ENCODE peak calls at places on chromosomes 12 and 14, in five cellular contexts. One of them, this sample, is unnamed.

GRCh38 chr14:88612981-88613380 is 50.1 kb downstream of the ZC3H14 start:
- DNase-seq in cardiac fibroblast: no peak
- DNase-seq in HCT116: no peak
- DNase-seq in AG04449: no peak
- DNase-seq in left ventricle myocardium inferior: no peak
- DNase-seq in this sample: no peak

GRCh38 chr12:25924535-25925001 is 33.9 kb upstream of the RASSF8 start:
- DNase-seq in cardiac fibroblast: no peak
- DNase-seq in left ventricle myocardium inferior: no peak
- DNase-seq in AG04449: no peak
- DNase-seq in HCT116: no peak
- DNase-seq in this sample: peak; percentile 12

GRCh38 chr12:46101121-46101869 is 110.9 kb upstream of the SCAF11 start:
- DNase-seq in left ventricle myocardium inferior: no peak
- DNase-seq in HCT116: no peak
- DNase-seq in cardiac fibroblast: no peak
- DNase-seq in AG04449: no peak
- DNase-seq in this sample: no peak

GRCh38 chr12:71415336-71416231 is 24.0 kb upstream of the LGR5 start:
- DNase-seq in HCT116: peak; percentile 42
- DNase-seq in cardiac fibroblast: peak; percentile 73
- DNase-seq in left ventricle myocardium inferior: no peak
- DNase-seq in AG04449: no peak
- DNase-seq in this sample: peak; percentile 37

GRCh38 chr14:32473476-32473875 is 144.4 kb downstream of the AKAP6 start:
- DNase-seq in HCT116: no peak
- DNase-seq in left ventricle myocardium inferior: peak; percentile 41
- DNase-seq in cardiac fibroblast: peak; percentile 38
- DNase-seq in AG04449: no peak
- DNase-seq in this sample: peak; percentile 54

GRCh38 chr12:52903285-52903854 is 1.5 kb downstream of the KRT8 start:
- DNase-seq in HCT116: no peak
- DNase-seq in left ventricle myocardium inferior: peak; percentile 76
- DNase-seq in AG04449: no peak
- DNase-seq in cardiac fibroblast: peak; percentile 60
- DNase-seq in this sample: no peak

GRCh38 chr12:91984571-91984970 is 161.1 kb downstream of the BTG1 start:
- DNase-seq in AG04449: no peak
- DNase-seq in cardiac fibroblast: peak; percentile 58
- DNase-seq in left ventricle myocardium inferior: no peak
- DNase-seq in HCT116: no peak
- DNase-seq in this sample: no peak

GRCh38 chr14:77303417-77304156 is 17.1 kb downstream of the POMT2 start:
- DNase-seq in HCT116: peak; percentile 54
- DNase-seq in AG04449: peak; percentile 91
- DNase-seq in left ventricle myocardium inferior: no peak
- DNase-seq in cardiac fibroblast: peak; percentile 98
- DNase-seq in this sample: peak; percentile 56

GRCh38 chr14:49623387-49623786 is 2.8 kb downstream of the MGAT2 start:
- DNase-seq in left ventricle myocardium inferior: no peak
- DNase-seq in AG04449: no peak
- DNase-seq in cardiac fibroblast: no peak
- DNase-seq in HCT116: no peak
- DNase-seq in this sample: no peak

GRCh38 chr14:104199266-104199665 is 60.9 kb downstream of the KIF26A start:
- DNase-seq in left ventricle myocardium inferior: no peak
- DNase-seq in HCT116: no peak
- DNase-seq in cardiac fibroblast: no peak
- DNase-seq in AG04449: no peak
- DNase-seq in this sample: no peak

GRCh38 chr12:75684678-75685620 is 173.5 kb upstream of the KRR1 start:
- DNase-seq in left ventricle myocardium inferior: no peak
- DNase-seq in cardiac fibroblast: peak; percentile 87
- DNase-seq in AG04449: peak; percentile 79
- DNase-seq in HCT116: no peak
- DNase-seq in this sample: no peak

GRCh38 chr12:67077617-67078016 is 191.5 kb upstream of the CAND1 start:
- DNase-seq in AG04449: no peak
- DNase-seq in HCT116: no peak
- DNase-seq in left ventricle myocardium inferior: no peak
- DNase-seq in cardiac fibroblast: peak; percentile 62
- DNase-seq in this sample: no peak

GRCh38 chr12:67091204-67091603 is 178.0 kb upstream of the CAND1 start:
- DNase-seq in AG04449: no peak
- DNase-seq in cardiac fibroblast: no peak
- DNase-seq in HCT116: no peak
- DNase-seq in left ventricle myocardium inferior: no peak
- DNase-seq in this sample: no peak

GRCh38 chr12:15535287-15535895 is 213.1 kb downstream of the PTPRO start:
- DNase-seq in cardiac fibroblast: no peak
- DNase-seq in HCT116: no peak
- DNase-seq in AG04449: no peak
- DNase-seq in left ventricle myocardium inferior: no peak
- DNase-seq in this sample: no peak

GRCh38 chr12:116582610-116583009 is 23.4 kb downstream of the MAP1LC3B2 start:
- DNase-seq in cardiac fibroblast: peak; percentile 66
- DNase-seq in HCT116: no peak
- DNase-seq in left ventricle myocardium inferior: peak; percentile 56
- DNase-seq in AG04449: no peak
- DNase-seq in this sample: no peak

GRCh38 chr12:101655400-101655799 is 42.0 kb upstream of the CHPT1 start:
- DNase-seq in AG04449: no peak
- DNase-seq in HCT116: no peak
- DNase-seq in left ventricle myocardium inferior: no peak
- DNase-seq in cardiac fibroblast: no peak
- DNase-seq in this sample: no peak

GRCh38 chr12:98754095-98754494 is 109.0 kb downstream of the APAF1 start:
- DNase-seq in cardiac fibroblast: peak; percentile 64
- DNase-seq in left ventricle myocardium inferior: no peak
- DNase-seq in HCT116: no peak
- DNase-seq in AG04449: peak; percentile 21
- DNase-seq in this sample: no peak

GRCh38 chr12:26164118-26164517 is 31.3 kb upstream of the SSPN start:
- DNase-seq in left ventricle myocardium inferior: no peak
- DNase-seq in HCT116: no peak
- DNase-seq in cardiac fibroblast: no peak
- DNase-seq in AG04449: no peak
- DNase-seq in this sample: no peak

GRCh38 chr14:31543969-31544799 is 17.0 kb upstream of the NUBPL start:
- DNase-seq in AG04449: no peak
- DNase-seq in left ventricle myocardium inferior: no peak
- DNase-seq in cardiac fibroblast: peak; percentile 32
- DNase-seq in HCT116: peak; percentile 4
- DNase-seq in this sample: no peak

GRCh38 chr12:121379945-121380344 is 20.0 kb upstream of the RNF34 start:
- DNase-seq in AG04449: no peak
- DNase-seq in left ventricle myocardium inferior: no peak
- DNase-seq in cardiac fibroblast: no peak
- DNase-seq in HCT116: no peak
- DNase-seq in this sample: no peak

GRCh38 chr12:128654462-128654861 is 169.3 kb downstream of the SLC15A4 start:
- DNase-seq in HCT116: no peak
- DNase-seq in AG04449: no peak
- DNase-seq in cardiac fibroblast: no peak
- DNase-seq in left ventricle myocardium inferior: no peak
- DNase-seq in this sample: no peak

GRCh38 chr12:69534389-69534822 is 50.9 kb upstream of the CCT2 start:
- DNase-seq in cardiac fibroblast: peak; percentile 99
- DNase-seq in left ventricle myocardium inferior: no peak
- DNase-seq in HCT116: peak; percentile 7
- DNase-seq in AG04449: peak; percentile 97
- DNase-seq in this sample: peak; percentile 96

GRCh38 chr14:93974299-93974698 is 2.1 kb downstream of the ASB2 start:
- DNase-seq in left ventricle myocardium inferior: no peak
- DNase-seq in AG04449: no peak
- DNase-seq in HCT116: no peak
- DNase-seq in cardiac fibroblast: no peak
- DNase-seq in this sample: no peak

GRCh38 chr14:84792722-84793410 is 737.1 kb upstream of the FLRT2 start:
- DNase-seq in AG04449: no peak
- DNase-seq in left ventricle myocardium inferior: no peak
- DNase-seq in HCT116: no peak
- DNase-seq in cardiac fibroblast: no peak
- DNase-seq in this sample: no peak

GRCh38 chr12:76909290-76909689 is 30.5 kb upstream of the CSRP2 start:
- DNase-seq in HCT116: no peak
- DNase-seq in AG04449: no peak
- DNase-seq in left ventricle myocardium inferior: no peak
- DNase-seq in cardiac fibroblast: no peak
- DNase-seq in this sample: no peak

GRCh38 chr12:124375789-124376175 is 80.9 kb downstream of the RFLNA start:
- DNase-seq in left ventricle myocardium inferior: no peak
- DNase-seq in cardiac fibroblast: no peak
- DNase-seq in HCT116: no peak
- DNase-seq in AG04449: no peak
- DNase-seq in this sample: no peak

GRCh38 chr12:124374567-124374966 is 79.7 kb downstream of the RFLNA start:
- DNase-seq in cardiac fibroblast: no peak
- DNase-seq in AG04449: no peak
- DNase-seq in left ventricle myocardium inferior: no peak
- DNase-seq in HCT116: no peak
- DNase-seq in this sample: no peak

GRCh38 chr12:124376435-124376834 is 81.5 kb downstream of the RFLNA start:
- DNase-seq in AG04449: no peak
- DNase-seq in cardiac fibroblast: no peak
- DNase-seq in HCT116: no peak
- DNase-seq in left ventricle myocardium inferior: no peak
- DNase-seq in this sample: no peak

GRCh38 chr12:124374147-124374546 is 79.3 kb downstream of the RFLNA start:
- DNase-seq in AG04449: no peak
- DNase-seq in cardiac fibroblast: no peak
- DNase-seq in left ventricle myocardium inferior: no peak
- DNase-seq in HCT116: no peak
- DNase-seq in this sample: no peak

DNA sequence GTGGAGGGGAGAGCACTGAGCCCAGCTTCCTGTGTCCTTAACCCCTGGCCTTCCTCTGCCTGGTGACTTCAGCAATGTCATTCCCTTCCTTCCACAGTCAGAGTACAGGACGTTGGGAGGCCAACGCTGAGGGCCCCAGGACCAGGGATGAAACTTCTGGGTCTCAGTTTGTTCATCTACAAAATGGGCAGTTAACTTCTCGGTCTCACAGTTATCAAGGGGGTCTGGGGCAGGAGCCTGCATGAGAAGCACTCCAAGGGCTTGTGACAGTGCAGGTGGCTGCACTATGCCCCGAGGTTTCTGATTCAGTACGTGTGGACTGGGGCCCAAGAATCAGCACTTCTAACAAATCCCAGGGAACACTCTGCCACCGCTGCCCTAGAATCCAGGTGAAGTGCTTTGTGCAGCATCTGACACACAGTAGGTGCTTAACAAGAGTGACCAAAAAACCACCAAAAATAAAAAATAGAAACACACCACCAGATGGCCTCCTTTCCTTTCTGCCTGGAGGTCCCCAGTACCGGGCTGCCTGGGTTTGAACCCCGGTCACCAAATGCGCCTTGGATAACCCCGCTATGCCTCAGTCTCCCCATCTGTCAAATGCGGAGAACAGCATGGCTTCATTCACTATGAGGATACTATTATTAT is 80.4 kb downstream of the RFLNA start:
- DNase-seq in cardiac fibroblast: no peak
- DNase-seq in left ventricle myocardium inferior: no peak
- DNase-seq in HCT116: no peak
- DNase-seq in AG04449: no peak
- DNase-seq in this sample: no peak
- TF ChIP-seq CTCF in cardiac fibroblast: peak; percentile 5
- TF ChIP-seq CTCF in left ventricle myocardium inferior: no peak
- TF ChIP-seq CTCF in HCT116: no peak
- TF ChIP-seq CTCF in AG04449: no peak
- TF ChIP-seq CTCF in this sample: no peak

GRCh38 chr12:57952766-57953165 is 11.4 kb downstream of the ATP23 start:
- DNase-seq in AG04449: no peak
- DNase-seq in cardiac fibroblast: no peak
- DNase-seq in HCT116: no peak
- DNase-seq in left ventricle myocardium inferior: no peak
- DNase-seq in this sample: no peak
- H3K4me3 ChIP-seq in AG04449: no peak overlapping the region
- H3K4me3 ChIP-seq in cardiac fibroblast: no peak overlapping the region
- H3K4me3 ChIP-seq in HCT116: no peak overlapping the region
- H3K4me3 ChIP-seq in left ventricle myocardium inferior: no peak overlapping the region
- H3K4me3 ChIP-seq in this sample: no peak overlapping the region

GRCh38 chr12:54721312-54721711 is 73.1 kb upstream of the DCD start:
- DNase-seq in AG04449: no peak
- DNase-seq in HCT116: no peak
- DNase-seq in cardiac fibroblast: no peak
- DNase-seq in left ventricle myocardium inferior: no peak
- DNase-seq in this sample: no peak

GRCh38 chr12:54719691-54720090 is 71.5 kb upstream of the DCD start:
- DNase-seq in HCT116: no peak
- DNase-seq in cardiac fibroblast: no peak
- DNase-seq in AG04449: no peak
- DNase-seq in left ventricle myocardium inferior: no peak
- DNase-seq in this sample: no peak

GRCh38 chr12:54725233-54725843 is 77.2 kb upstream of the DCD start:
- DNase-seq in AG04449: no peak
- DNase-seq in HCT116: peak; percentile 48
- DNase-seq in cardiac fibroblast: peak; percentile 44
- DNase-seq in left ventricle myocardium inferior: no peak
- DNase-seq in this sample: no peak

GRCh38 chr12:54723653-54724256 is 75.6 kb upstream of the DCD start:
- DNase-seq in AG04449: no peak
- DNase-seq in left ventricle myocardium inferior: no peak
- DNase-seq in HCT116: peak; percentile 13
- DNase-seq in cardiac fibroblast: peak; percentile 44
- DNase-seq in this sample: peak; percentile 10
- TF ChIP-seq CTCF in AG04449: peak; percentile 54
- TF ChIP-seq CTCF in left ventricle myocardium inferior: peak; percentile 61
- TF ChIP-seq CTCF in HCT116: peak; percentile 62
- TF ChIP-seq CTCF in cardiac fibroblast: peak; percentile 57
- TF ChIP-seq CTCF in this sample: peak; percentile 56

DNA sequence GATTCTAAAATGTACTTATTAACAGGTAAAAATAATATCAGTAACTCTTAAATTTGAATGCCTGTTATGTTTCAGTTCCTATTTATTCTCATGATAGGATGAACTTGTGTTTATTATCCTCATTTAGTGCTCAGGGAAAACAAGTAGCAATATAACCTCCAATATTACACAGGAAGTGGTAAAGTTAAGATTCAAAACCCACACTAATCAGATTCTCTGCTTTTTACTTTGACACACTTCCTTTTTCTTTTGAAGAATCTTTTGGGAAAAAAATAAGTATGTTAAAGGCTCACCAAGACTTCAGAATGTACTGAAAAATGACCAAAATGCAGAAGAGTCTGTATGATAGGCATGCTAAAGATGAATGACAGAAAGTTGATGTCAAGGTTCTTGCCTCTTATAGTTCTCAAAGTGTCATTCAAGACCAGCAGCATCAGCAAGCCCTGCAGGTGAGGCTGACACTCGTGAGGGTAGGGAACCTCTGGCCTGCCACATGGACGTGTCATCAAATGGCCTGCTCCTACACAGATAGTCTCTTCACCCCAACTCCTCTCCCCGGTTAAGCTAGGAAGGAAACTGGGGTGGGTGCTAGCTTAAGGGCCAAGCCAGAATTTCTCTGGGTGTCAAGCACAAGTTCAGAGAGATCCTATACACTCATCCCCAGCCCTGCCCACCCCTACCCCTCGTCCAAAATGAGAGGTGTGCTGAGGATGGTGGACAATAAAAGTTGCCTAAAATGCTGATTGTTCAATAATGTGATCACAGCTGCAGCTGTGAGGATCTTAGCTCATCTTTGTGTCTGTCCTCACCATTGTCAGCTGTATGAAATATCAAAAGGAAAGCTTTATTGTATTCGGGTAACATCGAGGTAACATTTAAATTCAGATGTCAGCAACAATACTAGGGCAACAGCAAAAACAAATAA is 6.3 kb downstream of the TBPL2 start:
- DNase-seq in cardiac fibroblast: no peak
- DNase-seq in HCT116: no peak
- DNase-seq in left ventricle myocardium inferior: no peak
- DNase-seq in AG04449: no peak
- DNase-seq in this sample: no peak
- H3K4me3 ChIP-seq in cardiac fibroblast: no peak overlapping the region
- H3K4me3 ChIP-seq in HCT116: no peak overlapping the region
- H3K4me3 ChIP-seq in left ventricle myocardium inferior: no peak overlapping the region
- H3K4me3 ChIP-seq in AG04449: no peak overlapping the region
- H3K4me3 ChIP-seq in this sample: no peak overlapping the region

This sample was measured in HFF-Myc.